ENCODE peak calls at places on chromosome 4, in nine cellular contexts. D is AG04450, Z is osteoblast, T is GM06990, Q is hepatocyte, P is keratinocyte, X is heart left ventricle, U is adipocyte, I is thoracic aorta. K is an unnamed sample.

GRCh38 chr4:2065106-2065930 is 6.2 kb downstream of the NAT8L start:
- DNase-seq in D (no peak), Z (peak), T (no peak), Q (no peak), P (no peak), X (peak), U (no peak), I (no peak), K (no peak)

GRCh38 chr4:132540268-132540667 is 608.8 kb upstream of the PCDH10 start:
- DNase-seq in D (no peak), Z (no peak), T (no peak), Q (no peak), P (no peak), X (no peak), U (no peak), I (no peak), K (no peak)

GRCh38 chr4:2469192-2469984 is 482 bp downstream of the RNF4 start:
- DNase-seq in D (no peak), Z (peak), T (peak), Q (peak), P (no peak), X (peak), U (peak), I (no peak), K (no peak)

GRCh38 chr4:127188847-127189246 is 443.9 kb upstream of the INTU start:
- DNase-seq in D (no peak), Z (no peak), T (no peak), Q (no peak), P (no peak), X (no peak), U (no peak), I (no peak), K (no peak)

GRCh38 chr4:5470318-5470889 is 238.0 kb downstream of the EVC2 start:
- DNase-seq in D (no peak), Z (peak), T (no peak), Q (no peak), P (no peak), X (no peak), U (peak), I (no peak), K (peak)

GRCh38 chr4:8385611-8386010 is 54.9 kb downstream of the ACOX3 start:
- DNase-seq in D (no peak), Z (peak), T (no peak), Q (no peak), P (no peak), X (peak), U (no peak), I (no peak), K (no peak)

GRCh38 chr4:119655111-119655837 is 26.7 kb upstream of the PDE5A start:
- DNase-seq in D (no peak), Z (no peak), T (no peak), Q (no peak), P (no peak), X (no peak), U (no peak), I (no peak), K (no peak)

GRCh38 chr4:169621754-169622481 is 1.5 kb downstream of the CLCN3 start:
- DNase-seq in D (peak), Z (no peak), T (peak), Q (peak), P (no peak), X (no peak), U (peak), I (no peak), K (no peak)

GRCh38 chr4:182338059-182338458 is 94.9 kb downstream of the TENM3 start:
- DNase-seq in D (no peak), Z (no peak), T (no peak), Q (no peak), P (no peak), X (no peak), U (peak), I (no peak), K (no peak)

GRCh38 chr4:47598896-47599295 is 113.8 kb downstream of the ATP10D start:
- DNase-seq in D (no peak), Z (no peak), T (no peak), Q (no peak), P (no peak), X (no peak), U (no peak), I (no peak), K (no peak)

GRCh38 chr4:104735174-104735573 is 240.5 kb upstream of the CXXC4 start:
- DNase-seq in D (no peak), Z (no peak), T (no peak), Q (no peak), P (no peak), X (no peak), U (no peak), I (no peak), K (no peak)

GRCh38 chr4:148435654-148436406 is 6.4 kb downstream of the NR3C2 start:
- DNase-seq in D (no peak), Z (no peak), T (no peak), Q (no peak), P (no peak), X (peak), U (no peak), I (no peak), K (no peak)

GRCh38 chr4:26061248-26061986 is 147.4 kb downstream of the SMIM20 start:
- DNase-seq in D (no peak), Z (peak), T (no peak), Q (peak), P (no peak), X (no peak), U (no peak), I (no peak), K (no peak)

GRCh38 chr4:72886602-72887001 is 182.9 kb downstream of the COX18 start:
- DNase-seq in D (no peak), Z (no peak), T (no peak), Q (no peak), P (no peak), X (no peak), U (peak), I (no peak), K (no peak)

GRCh38 chr4:7909966-7910720 is 29.5 kb downstream of the AFAP1 start:
- DNase-seq in D (no peak), Z (no peak), T (no peak), Q (no peak), P (no peak), X (no peak), U (peak), I (no peak), K (no peak)

GRCh38 chr4:109979932-109980717 is 67.4 kb downstream of the EGF start:
- DNase-seq in D (peak), Z (no peak), T (no peak), Q (peak), P (no peak), X (no peak), U (peak), I (no peak), K (no peak)

GRCh38 chr4:168483786-168484185 is 3.5 kb upstream of the DDX60L start:
- DNase-seq in D (no peak), Z (peak), T (no peak), Q (no peak), P (no peak), X (no peak), U (peak), I (no peak), K (no peak)

GRCh38 chr4:61500883-61501282 is 300.8 kb downstream of the ADGRL3 start:
- DNase-seq in D (no peak), Z (no peak), T (no peak), Q (no peak), P (no peak), X (no peak), U (no peak), I (no peak), K (no peak)

GRCh38 chr4:42487230-42487629 is 89.9 kb downstream of the SHISA3 start:
- DNase-seq in D (no peak), Z (no peak), T (no peak), Q (no peak), P (no peak), X (no peak), U (no peak), I (no peak), K (no peak)

GRCh38 chr4:125097729-125098128 is 217.0 kb upstream of the FAT4 start:
- DNase-seq in D (no peak), Z (no peak), T (no peak), Q (no peak), P (no peak), X (no peak), U (no peak), I (no peak), K (no peak)

GRCh38 chr4:73650255-73650654 is 30.0 kb upstream of the RASSF6 start:
- DNase-seq in D (no peak), Z (no peak), T (no peak), Q (no peak), P (no peak), X (no peak), U (no peak), I (no peak), K (no peak)

GRCh38 chr4:173013232-173013932 is 155.2 kb upstream of the GALNT7 start:
- DNase-seq in D (no peak), Z (peak), T (no peak), Q (peak), P (no peak), X (no peak), U (peak), I (no peak), K (no peak)

GRCh38 chr4:180828455-180829018 is 1414.7 kb upstream of the TENM3 start:
- DNase-seq in D (peak), Z (no peak), T (no peak), Q (peak), P (peak), X (no peak), U (peak), I (no peak), K (no peak)

GRCh38 chr4:117692538-117692937 is 341.7 kb upstream of the NDST3 start:
- DNase-seq in D (no peak), Z (no peak), T (no peak), Q (no peak), P (no peak), X (no peak), U (no peak), I (no peak), K (no peak)

GRCh38 chr4:101347267-101347556 is at the start of gene PPP3CA:
- DNase-seq in D (no peak), Z (no peak), T (no peak), Q (no peak), P (no peak), X (no peak), U (no peak), I (no peak), K (no peak)

GRCh38 chr4:86223472-86223871 is 136.4 kb downstream of the MAPK10 start:
- DNase-seq in D (peak), Z (no peak), T (peak), Q (peak), P (no peak), X (no peak), U (peak), I (no peak), K (no peak)

GRCh38 chr4:43471950-43472349 is 579.4 kb downstream of the GRXCR1 start:
- DNase-seq in D (no peak), Z (no peak), T (no peak), Q (no peak), P (no peak), X (no peak), U (no peak), I (no peak), K (no peak)

GRCh38 chr4:118589471-118590055 is 95.6 kb upstream of the METTL14 start:
- DNase-seq in D (no peak), Z (peak), T (no peak), Q (no peak), P (no peak), X (no peak), U (no peak), I (no peak), K (no peak)

GRCh38 chr4:138892483-138893386 is 122.8 kb upstream of the NOCT start:
- DNase-seq in D (no peak), Z (peak), T (peak), Q (no peak), P (no peak), X (no peak), U (peak), I (no peak), K (no peak)

GRCh38 chr4:37737456-37737855 is 51.3 kb upstream of the RELL1 start:
- DNase-seq in D (peak), Z (peak), T (no peak), Q (no peak), P (no peak), X (no peak), U (peak), I (no peak), K (no peak)

GRCh38 chr4:25993564-25994185 is 79.7 kb downstream of the SMIM20 start:
- DNase-seq in D (no peak), Z (peak), T (peak), Q (peak), P (no peak), X (peak), U (no peak), I (no peak), K (no peak)

GRCh38 chr4:83378426-83378825 is 43.8 kb upstream of the HPSE start:
- DNase-seq in D (no peak), Z (no peak), T (peak), Q (no peak), P (no peak), X (no peak), U (no peak), I (no peak), K (no peak)

GRCh38 chr4:40209401-40209800 is 12.6 kb downstream of the RHOH start:
- DNase-seq in D (no peak), Z (no peak), T (no peak), Q (no peak), P (no peak), X (no peak), U (no peak), I (no peak), K (no peak)

GRCh38 chr4:40205259-40206198 is 8.7 kb downstream of the RHOH start:
- DNase-seq in D (no peak), Z (no peak), T (peak), Q (no peak), P (no peak), X (no peak), U (no peak), I (no peak), K (no peak)

GRCh38 chr4:40204507-40205258 is 7.9 kb downstream of the RHOH start:
- DNase-seq in D (no peak), Z (no peak), T (no peak), Q (no peak), P (no peak), X (no peak), U (no peak), I (no peak), K (no peak)

GRCh38 chr4:40202474-40202873 is 5.6 kb downstream of the RHOH start:
- DNase-seq in D (no peak), Z (no peak), T (no peak), Q (no peak), P (no peak), X (no peak), U (no peak), I (no peak), K (no peak)

GRCh38 chr4:40206421-40206820 is 9.6 kb downstream of the RHOH start:
- DNase-seq in D (no peak), Z (no peak), T (no peak), Q (no peak), P (no peak), X (no peak), U (no peak), I (no peak), K (no peak)
- H3K4me3 ChIP-seq in D (no peak), Z (no peak), T (peak), Q (no peak), P (no peak), X (no peak), U (no peak), I (peak), K (no peak)

GRCh38 chr4:56640907-56641493 is 40.1 kb downstream of the HOPX start:
- DNase-seq in D (no peak), Z (no peak), T (no peak), Q (no peak), P (no peak), X (no peak), U (no peak), I (no peak), K (no peak)
- H3K4me3 ChIP-seq in D (no peak), Z (no peak), T (no peak), Q (no peak), P (no peak), X (no peak), U (no peak), I (no peak), K (no peak)

GRCh38 chr4:151744614-151745013 is 16.2 kb downstream of the GATB start:
- DNase-seq in D (peak), Z (peak), T (no peak), Q (peak), P (peak), X (no peak), U (peak), I (no peak), K (no peak)
- H3K4me3 ChIP-seq in D (no peak), Z (no peak), T (no peak), Q (no peak), P (no peak), X (no peak), U (no peak), I (no peak), K (no peak)

GRCh38 chr4:6693274-6694176 is at the start of gene S100P:
- DNase-seq in D (no peak), Z (no peak), T (no peak), Q (peak), P (no peak), X (no peak), U (no peak), I (no peak), K (no peak)
- H3K4me3 ChIP-seq in D (no peak), Z (no peak), T (no peak), Q (no peak), P (no peak), X (no peak), U (no peak), I (no peak), K (no peak)

K was measured in right atrium auricular region.